ENCODE peak calls at places on chromosomes 1 and 21, in six cellular contexts. C is SK-N-SH, E is left lung, V is left ventricle myocardium inferior, W is brain microvascular endothelial cell, U is fibroblast of lung. R is an unnamed sample.

GRCh38 chr1:167198518-167199133 is 22.1 kb upstream of the POU2F1 start:
- DNase-seq in C (no peak), E (no peak), V (no peak), W (no peak), U (no peak), R (no peak)

GRCh38 chr1:52571783-52572182 is 18.9 kb upstream of the TUT4 start:
- DNase-seq in C (no peak), E (no peak), V (no peak), W (no peak), U (peak), R (peak)

GRCh38 chr1:180527270-180527669 is 24.9 kb upstream of the ACBD6 start:
- DNase-seq in C (no peak), E (no peak), V (no peak), W (peak), U (no peak), R (peak)

GRCh38 chr1:230074762-230075161 is 7.7 kb downstream of the GALNT2 start:
- DNase-seq in C (no peak), E (no peak), V (no peak), W (no peak), U (no peak), R (no peak)

GRCh38 chr1:117093870-117094621 is 27.5 kb downstream of the TRIM45 start:
- DNase-seq in C (peak), E (no peak), V (no peak), W (peak), U (peak), R (peak)

GRCh38 chr1:65924471-65924870 is 131.8 kb downstream of the PDE4B start:
- DNase-seq in C (no peak), E (no peak), V (no peak), W (peak), U (peak), R (peak)

GRCh38 chr1:36517019-36517387 is 34.3 kb upstream of the CSF3R start:
- DNase-seq in C (no peak), E (no peak), V (no peak), W (no peak), U (no peak), R (no peak)

GRCh38 chr1:154970631-154971340 is at the start of gene SHC1:
- DNase-seq in C (peak), E (peak), V (peak), W (peak), U (peak), R (peak)

GRCh38 chr21:26837539-26837938 is 7.7 kb downstream of the ADAMTS1 start:
- DNase-seq in C (no peak), E (no peak), V (no peak), W (no peak), U (peak), R (no peak)
- TF ChIP-seq CTCF in C (no peak), E (no peak), V (no peak), W (no peak), U (no peak), R (no peak)

DNA sequence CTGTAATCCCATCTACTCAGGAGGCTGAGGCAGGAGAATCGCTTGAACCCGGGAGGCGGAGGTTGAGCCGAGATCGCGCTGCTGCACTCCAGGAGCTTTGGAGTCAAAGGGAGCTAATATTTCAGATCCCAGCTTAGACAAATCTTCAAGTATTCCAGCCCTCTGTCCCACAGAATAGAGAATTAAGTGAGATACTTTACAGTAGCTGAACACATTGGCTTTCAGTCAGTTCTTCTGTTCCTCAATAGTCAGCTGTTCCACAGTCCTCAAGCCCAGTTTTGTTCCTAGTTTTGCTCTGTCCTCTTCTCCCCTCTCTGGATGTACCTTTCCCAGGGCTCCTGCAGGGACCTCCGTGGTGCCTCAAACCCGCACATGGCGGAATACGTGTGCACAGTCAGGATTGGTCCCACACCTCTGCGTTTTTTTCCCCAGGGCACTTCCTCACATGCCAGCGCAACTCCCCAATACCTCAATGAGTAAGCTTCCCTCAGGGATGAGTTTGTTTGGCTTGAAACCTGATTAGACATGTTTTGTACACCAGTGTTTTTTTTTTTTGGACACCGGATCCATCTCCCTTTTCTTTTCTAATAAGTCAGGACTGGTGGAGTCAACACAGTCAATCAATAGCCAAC is 1.2 kb downstream of the MFN2 start:
- DNase-seq in C (no peak), E (no peak), V (no peak), W (no peak), U (no peak), R (no peak)
- H3K4me3 ChIP-seq in C (no peak), E (peak), V (peak), W (peak), U (peak), R (peak)

GRCh38 chr1:207654320-207654719 is 9.4 kb downstream of the CR1L start:
- DNase-seq in C (no peak), E (no peak), V (no peak), W (no peak), U (peak), R (peak)
- TF ChIP-seq CTCF in C (peak), E (no peak), V (no peak), W (no peak), U (peak), R (peak)

GRCh38 chr1:201949491-201949890 is 3.1 kb upstream of the LMOD1 start:
- DNase-seq in C (no peak), E (no peak), V (no peak), W (no peak), U (no peak), R (no peak)
- H3K4me3 ChIP-seq in C (no peak), E (no peak), V (no peak), W (no peak), U (no peak), R (no peak)

GRCh38 chr1:43588592-43588991 is 57.9 kb downstream of the PTPRF start:
- DNase-seq in C (no peak), E (no peak), V (no peak), W (no peak), U (no peak), R (no peak)

GRCh38 chr1:43591181-43591580 is 58.8 kb upstream of the KDM4A start:
- DNase-seq in C (no peak), E (no peak), V (no peak), W (no peak), U (no peak), R (no peak)

GRCh38 chr1:43592051-43592665 is 57.8 kb upstream of the KDM4A start:
- DNase-seq in C (no peak), E (no peak), V (no peak), W (no peak), U (no peak), R (no peak)

GRCh38 chr1:43592974-43593683 is 56.8 kb upstream of the KDM4A start:
- DNase-seq in C (no peak), E (no peak), V (no peak), W (no peak), U (no peak), R (no peak)

GRCh38 chr1:43590389-43590788 is 59.6 kb upstream of the KDM4A start:
- DNase-seq in C (peak), E (no peak), V (no peak), W (no peak), U (no peak), R (no peak)
- TF ChIP-seq CTCF in C (peak), E (no peak), V (no peak), W (peak), U (peak), R (peak)

GRCh38 chr1:172180886-172181285 is 239.6 kb upstream of the C1orf105 start:
- DNase-seq in C (no peak), E (peak), V (peak), W (peak), U (peak), R (peak)
- H3K4me3 ChIP-seq in C (no peak), E (no peak), V (peak), W (no peak), U (peak), R (peak)

GRCh38 chr1:199046618-199047017 is 407.8 kb downstream of the PTPRC start:
- DNase-seq in C (no peak), E (no peak), V (no peak), W (no peak), U (peak), R (peak)
- TF ChIP-seq CTCF in C (no peak), E (no peak), V (no peak), W (peak), U (no peak), R (peak)